ENCODE peak calls at places on chromosomes 7 and 10, in seven cellular contexts. Q, S, G, E, I, A and N are unnamed samples. For H3K36me3, the result is how much of the 10 kb centered on the place peaks cover.

GRCh38 chr10:114000461-114000860 is 43.2 kb upstream of the ADRB1 start:
- DNase-seq in Q (no peak), S (no peak), G (no peak), E (no peak), I (no peak), A (no peak), N (no peak)

GRCh38 chr10:72008096-72008933 is 44.1 kb downstream of the CHST3 start:
- DNase-seq in Q (no peak), S (no peak), G (no peak), E (no peak), I (no peak), A (no peak), N (no peak)

GRCh38 chr7:100476903-100477870 is 1.8 kb downstream of the TSC22D4 start:
- DNase-seq in Q (no peak), S (no peak), G (no peak), E (no peak), I (no peak), A (no peak), N (peak)

GRCh38 chr10:50990568-50991495 is 83.5 kb upstream of the PRKG1 start:
- DNase-seq in Q (peak), S (peak), G (peak), E (no peak), I (peak), A (peak), N (peak)

GRCh38 chr10:53930648-53931047 is 870.4 kb downstream of the PCDH15 start:
- DNase-seq in Q (no peak), S (no peak), G (no peak), E (no peak), I (no peak), A (no peak), N (no peak)

GRCh38 chr10:99926925-99927718 is 82.6 kb downstream of the DNMBP start:
- DNase-seq in Q (peak), S (peak), G (peak), E (peak), I (no peak), A (peak), N (no peak)

GRCh38 chr10:86244296-86244695 is 122.3 kb downstream of the GRID1 start:
- DNase-seq in Q (no peak), S (no peak), G (no peak), E (no peak), I (no peak), A (no peak), N (peak)

GRCh38 chr7:34523233-34523918 is 134.6 kb upstream of the NPSR1 start:
- DNase-seq in Q (peak), S (no peak), G (no peak), E (no peak), I (no peak), A (no peak), N (no peak)

GRCh38 chr10:72563327-72563932 is 62.4 kb downstream of the MICU1 start:
- DNase-seq in Q (no peak), S (no peak), G (no peak), E (no peak), I (no peak), A (no peak), N (no peak)

GRCh38 chr7:85068796-85069195 is 118.1 kb downstream of the SEMA3D start:
- DNase-seq in Q (peak), S (no peak), G (no peak), E (no peak), I (no peak), A (no peak), N (no peak)

GRCh38 chr7:121394709-121395140 is 1.4 kb downstream of the FAM3C start:
- DNase-seq in Q (no peak), S (no peak), G (no peak), E (no peak), I (no peak), A (no peak), N (no peak)

GRCh38 chr10:118543714-118544400 is 51.6 kb downstream of the PRLHR start:
- DNase-seq in Q (peak), S (peak), G (peak), E (no peak), I (peak), A (peak), N (peak)

GRCh38 chr7:50450691-50451051 is 521 bp upstream of the FIGNL1 start:
- DNase-seq in Q (no peak), S (no peak), G (no peak), E (no peak), I (peak), A (peak), N (no peak)

GRCh38 chr10:101397140-101397539 is 43.2 kb downstream of the BTRC start:
- DNase-seq in Q (peak), S (peak), G (peak), E (no peak), I (no peak), A (no peak), N (peak)

GRCh38 chr7:24123061-24123460 is 160.9 kb upstream of the NPY start:
- DNase-seq in Q (peak), S (no peak), G (no peak), E (no peak), I (no peak), A (no peak), N (peak)

GRCh38 chr7:36175872-36176271 is 22.8 kb downstream of the EEPD1 start:
- DNase-seq in Q (no peak), S (no peak), G (no peak), E (no peak), I (peak), A (peak), N (no peak)

GRCh38 chr7:137987563-137987962 is 14.3 kb downstream of the CREB3L2 start:
- DNase-seq in Q (no peak), S (no peak), G (no peak), E (no peak), I (no peak), A (no peak), N (no peak)

GRCh38 chr7:102106625-102107024 is 180.0 kb upstream of the SH2B2 start:
- DNase-seq in Q (no peak), S (peak), G (no peak), E (no peak), I (peak), A (no peak), N (no peak)

GRCh38 chr10:60955957-60956425 is 12.0 kb upstream of the RHOBTB1 start:
- DNase-seq in Q (peak), S (no peak), G (no peak), E (no peak), I (no peak), A (no peak), N (no peak)

GRCh38 chr7:22339725-22340390 is 17.1 kb downstream of the RAPGEF5 start:
- DNase-seq in Q (no peak), S (no peak), G (no peak), E (no peak), I (no peak), A (no peak), N (no peak)

GRCh38 chr7:149800169-149800555 is 26.8 kb upstream of the ZNF467 start:
- DNase-seq in Q (no peak), S (no peak), G (no peak), E (no peak), I (no peak), A (no peak), N (no peak)

DNA sequence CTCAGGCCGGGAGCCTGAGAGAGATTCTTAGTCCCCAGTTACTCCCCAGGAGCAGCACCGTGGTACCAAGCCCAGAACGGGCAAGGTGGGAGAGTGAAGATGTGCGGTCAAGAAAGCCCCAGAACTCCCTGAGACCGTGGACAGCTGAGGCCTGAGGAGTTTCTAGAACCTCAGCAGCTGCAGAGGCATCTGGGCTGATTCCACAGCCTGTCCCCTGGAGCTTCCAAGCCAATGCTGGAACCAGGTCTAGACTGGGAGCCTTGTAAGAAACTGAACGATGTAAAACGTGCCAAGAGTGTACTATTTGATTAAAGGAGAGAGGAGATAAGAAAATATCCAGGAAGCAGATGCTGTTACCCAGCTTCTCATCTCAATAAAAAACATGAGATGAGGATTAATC is 366.3 kb downstream of the TNS3 start:
- DNase-seq in Q (no peak), S (no peak), G (no peak), E (no peak), I (no peak), A (no peak), N (no peak)
- H3K4me3 ChIP-seq in Q (no peak), S (no peak), G (no peak), E (no peak), I (no peak), A (no peak), N (no peak)

GRCh38 chr10:95336702-95337101 is 45.9 kb upstream of the PDLIM1 start:
- DNase-seq in Q (no peak), S (peak), G (no peak), E (no peak), I (no peak), A (no peak), N (no peak)

GRCh38 chr10:95339863-95340262 is 49.1 kb upstream of the PDLIM1 start:
- DNase-seq in Q (no peak), S (no peak), G (no peak), E (no peak), I (no peak), A (no peak), N (no peak)

GRCh38 chr10:95337354-95337753 is 46.6 kb upstream of the PDLIM1 start:
- DNase-seq in Q (no peak), S (no peak), G (no peak), E (no peak), I (no peak), A (no peak), N (no peak)

GRCh38 chr10:95335933-95336699 is 45.3 kb upstream of the PDLIM1 start:
- DNase-seq in Q (no peak), S (no peak), G (no peak), E (no peak), I (no peak), A (no peak), N (no peak)

DNA sequence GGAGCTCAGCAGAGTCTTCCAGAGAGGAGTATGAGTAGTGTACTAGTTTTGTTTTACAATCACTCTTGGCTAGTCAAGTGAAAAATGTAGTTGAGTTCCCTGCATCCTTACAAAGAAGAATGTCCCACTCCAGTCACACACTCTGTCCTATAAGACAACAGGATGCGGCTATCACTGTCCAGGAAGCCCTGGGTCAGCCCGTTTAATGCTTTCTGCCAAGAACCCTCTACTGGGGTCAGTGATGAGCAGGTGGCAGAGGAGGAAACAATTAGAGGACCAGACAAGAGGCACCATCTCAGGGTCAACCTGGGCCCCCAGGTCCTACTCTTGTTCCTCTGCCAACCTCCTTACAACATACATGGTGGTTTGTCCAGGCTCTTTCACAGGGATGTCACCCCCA is 47.0 kb upstream of the PDLIM1 start:
- DNase-seq in Q (no peak), S (no peak), G (no peak), E (no peak), I (no peak), A (no peak), N (no peak)
- H3K36me3 ChIP-seq in Q (under half), S (under half), G (under half), E (under half), I (under half), A (under half), N (under half)

GRCh38 chr10:96706331-96706853 is 13.9 kb downstream of the PIK3AP1 start:
- DNase-seq in Q (no peak), S (no peak), G (no peak), E (no peak), I (no peak), A (no peak), N (no peak)

GRCh38 chr10:96701265-96701664 is 19.0 kb downstream of the PIK3AP1 start:
- DNase-seq in Q (no peak), S (no peak), G (no peak), E (no peak), I (no peak), A (no peak), N (no peak)

GRCh38 chr10:96705134-96705533 is 15.2 kb downstream of the PIK3AP1 start:
- DNase-seq in Q (no peak), S (no peak), G (no peak), E (no peak), I (no peak), A (no peak), N (no peak)

GRCh38 chr10:96700477-96701099 is 19.7 kb downstream of the PIK3AP1 start:
- DNase-seq in Q (no peak), S (no peak), G (no peak), E (no peak), I (no peak), A (peak), N (no peak)

GRCh38 chr10:96703358-96703757 is 17.0 kb downstream of the PIK3AP1 start:
- DNase-seq in Q (no peak), S (no peak), G (no peak), E (no peak), I (no peak), A (no peak), N (no peak)
- H3K4me3 ChIP-seq in Q (no peak), S (no peak), G (no peak), E (no peak), I (no peak), A (no peak), N (no peak)

DNA sequence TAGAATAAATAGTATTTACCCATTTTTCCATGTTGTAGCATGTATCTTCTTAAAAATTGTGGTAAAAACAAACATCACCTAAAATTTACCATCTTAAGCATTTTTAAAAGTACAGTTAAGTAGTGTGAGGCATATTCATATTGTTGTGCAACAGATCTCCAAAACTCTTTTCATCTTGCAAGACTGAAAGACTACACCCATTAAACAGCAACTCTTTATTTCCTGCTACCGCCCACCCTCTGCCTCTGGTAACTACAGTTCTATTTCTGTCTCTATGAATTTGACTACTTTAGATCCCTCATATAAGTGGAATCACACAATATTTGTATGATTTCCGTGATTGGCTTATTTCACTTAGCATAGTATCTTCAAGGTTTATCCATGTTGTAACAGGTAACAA is 40.0 kb upstream of the AGBL3 start:
- DNase-seq in Q (no peak), S (no peak), G (no peak), E (no peak), I (no peak), A (no peak), N (no peak)
- H3K36me3 ChIP-seq in Q (half or more), S (under half), G (under half), E (half or more), I (under half), A (half or more), N (under half)

DNA sequence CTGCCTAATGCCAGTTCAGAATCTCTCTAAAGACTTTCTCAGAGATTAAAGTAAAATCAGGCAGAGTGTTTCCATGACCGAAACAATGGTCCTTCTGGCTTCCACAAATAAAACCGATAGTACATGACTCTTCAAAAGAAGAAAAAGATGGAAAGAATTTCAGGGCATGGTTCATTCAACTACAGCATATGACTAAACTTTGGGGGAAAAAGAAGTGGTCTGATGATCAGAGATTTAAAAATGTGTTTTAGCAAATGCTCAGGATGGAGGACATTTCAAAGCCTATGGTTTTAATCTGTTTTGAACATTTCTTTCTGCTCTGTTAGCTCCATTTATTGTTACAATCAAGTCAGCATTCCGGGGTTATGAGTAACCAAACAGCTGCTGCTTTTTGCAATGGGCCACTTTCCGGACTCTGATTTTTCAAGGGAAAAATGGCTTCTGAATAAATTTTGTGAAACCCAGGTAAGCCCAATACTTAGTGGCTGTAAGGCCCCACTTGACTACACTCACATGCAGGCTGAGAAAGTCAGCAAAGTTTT is 142.4 kb downstream of the CUBN start:
- DNase-seq in Q (peak), S (no peak), G (no peak), E (peak), I (no peak), A (no peak), N (no peak)
- H3K4me3 ChIP-seq in Q (peak), S (no peak), G (no peak), E (no peak), I (no peak), A (no peak), N (no peak)

GRCh38 chr7:158760936-158761335 is 56.3 kb upstream of the NCAPG2 start:
- DNase-seq in Q (no peak), S (no peak), G (no peak), E (no peak), I (no peak), A (no peak), N (no peak)
- H3K36me3 ChIP-seq in Q (under half), S (under half), G (under half), E (half or more), I (half or more), A (under half), N (under half)